ENCODE peak calls at places on chromosomes 7 and 10, in five cellular contexts. U is CD8-positive, alpha-beta memory T cell; X is mammary epithelial cell; H is K562; K is thyroid gland. Y is an unnamed sample. For H3K4me1, the result is how much of the 10 kb centered on the place peaks cover.

GRCh38 chr10:101397140-101397539 is 43.2 kb downstream of the BTRC start:
- DNase-seq in U (peak), X (peak), H (peak), K (no peak), Y (peak)

GRCh38 chr10:119026301-119027110 is 3.0 kb upstream of the NANOS1 start:
- DNase-seq in U (no peak), X (no peak), H (no peak), K (peak), Y (no peak)

GRCh38 chr10:11162828-11163599 is 145.3 kb downstream of the CELF2 start:
- DNase-seq in U (peak), X (no peak), H (no peak), K (peak), Y (no peak)

GRCh38 chr10:101495324-101495925 is 92.6 kb downstream of the POLL start:
- DNase-seq in U (no peak), X (peak), H (peak), K (no peak), Y (peak)

GRCh38 chr10:91589015-91589655 is 43.7 kb downstream of the PPP1R3C start:
- DNase-seq in U (no peak), X (no peak), H (no peak), K (no peak), Y (no peak)

GRCh38 chr10:97685395-97685958 is 1.6 kb downstream of the AVPI1 start:
- DNase-seq in U (no peak), X (peak), H (peak), K (no peak), Y (peak)

GRCh38 chr7:77887567-77887966 is 89.0 kb downstream of the PHTF2 start:
- DNase-seq in U (no peak), X (peak), H (no peak), K (no peak), Y (no peak)

GRCh38 chr10:490256-490655 is 199.2 kb downstream of the DIP2C start:
- DNase-seq in U (peak), X (no peak), H (no peak), K (no peak), Y (no peak)

GRCh38 chr10:48458662-48459048 is 146.2 kb downstream of the ARHGAP22 start:
- DNase-seq in U (no peak), X (no peak), H (no peak), K (no peak), Y (no peak)

GRCh38 chr7:120733143-120733542 is 124.8 kb downstream of the TSPAN12 start:
- DNase-seq in U (no peak), X (no peak), H (no peak), K (no peak), Y (no peak)

GRCh38 chr7:35570926-35571325 is 124.0 kb downstream of the HERPUD2 start:
- DNase-seq in U (no peak), X (no peak), H (no peak), K (no peak), Y (no peak)

GRCh38 chr7:137820677-137821420 is 25.9 kb downstream of the DGKI start:
- DNase-seq in U (no peak), X (no peak), H (no peak), K (peak), Y (peak)

GRCh38 chr7:151556592-151556991 is 36.9 kb upstream of the RHEB start:
- DNase-seq in U (no peak), X (no peak), H (no peak), K (no peak), Y (no peak)

GRCh38 chr10:94364480-94364879 is 1.7 kb upstream of the NOC3L start:
- DNase-seq in U (no peak), X (no peak), H (no peak), K (no peak), Y (no peak)

GRCh38 chr7:23759556-23760391 is 49.8 kb downstream of the STK31 start:
- DNase-seq in U (no peak), X (peak), H (no peak), K (no peak), Y (peak)

GRCh38 chr7:32495298-32496051 is at the start of gene AVL9:
- DNase-seq in U (peak), X (peak), H (peak), K (peak), Y (peak)

GRCh38 chr10:112986791-112987190 is 36.7 kb downstream of the TCF7L2 start:
- DNase-seq in U (no peak), X (no peak), H (no peak), K (no peak), Y (no peak)

GRCh38 chr10:124138195-124138882 is 44.9 kb upstream of the CHST15 start:
- DNase-seq in U (no peak), X (no peak), H (no peak), K (no peak), Y (no peak)

GRCh38 chr7:123622660-123623386 is 21.2 kb downstream of the ASB15 start:
- DNase-seq in U (no peak), X (no peak), H (no peak), K (no peak), Y (peak)

GRCh38 chr7:23893942-23894890 is 184.2 kb downstream of the STK31 start:
- DNase-seq in U (no peak), X (no peak), H (no peak), K (no peak), Y (peak)

GRCh38 chr10:11468126-11468742 is 143.2 kb downstream of the USP6NL start:
- DNase-seq in U (no peak), X (no peak), H (no peak), K (no peak), Y (no peak)

GRCh38 chr7:85185355-85186082 is 1.3 kb downstream of the SEMA3D start:
- DNase-seq in U (no peak), X (peak), H (no peak), K (peak), Y (peak)

GRCh38 chr7:127252736-127253288 is at the start of gene GRM8:
- DNase-seq in U (no peak), X (peak), H (peak), K (peak), Y (peak)

GRCh38 chr7:22173884-22174573 is 182.9 kb downstream of the RAPGEF5 start:
- DNase-seq in U (no peak), X (peak), H (peak), K (no peak), Y (no peak)

GRCh38 chr7:33327427-33327826 is 198.1 kb downstream of the BBS9 start:
- DNase-seq in U (no peak), X (no peak), H (no peak), K (no peak), Y (no peak)

GRCh38 chr7:55657654-55658053 is 85.4 kb upstream of the VOPP1 start:
- DNase-seq in U (no peak), X (no peak), H (no peak), K (no peak), Y (peak)

GRCh38 chr7:9680713-9681112 is 1247.3 kb downstream of the NXPH1 start:
- DNase-seq in U (no peak), X (no peak), H (no peak), K (no peak), Y (no peak)

GRCh38 chr7:38908759-38909335 is at the start of gene VPS41:
- DNase-seq in U (peak), X (peak), H (peak), K (peak), Y (peak)

GRCh38 chr7:104931181-104931781 is 82.7 kb upstream of the KMT2E start:
- DNase-seq in U (no peak), X (no peak), H (no peak), K (no peak), Y (no peak)

GRCh38 chr7:11753441-11753840 is 78.6 kb downstream of the THSD7A start:
- DNase-seq in U (no peak), X (no peak), H (no peak), K (no peak), Y (peak)

GRCh38 chr7:14286036-14286435 is 296.6 kb upstream of the ETV1 start:
- DNase-seq in U (no peak), X (no peak), H (no peak), K (no peak), Y (no peak)

GRCh38 chr7:151837285-151838042 is 39.5 kb downstream of the PRKAG2 start:
- DNase-seq in U (no peak), X (no peak), H (no peak), K (peak), Y (peak)

GRCh38 chr10:71754562-71754961 is 18.8 kb downstream of the VSIR start:
- DNase-seq in U (no peak), X (no peak), H (no peak), K (no peak), Y (no peak)

GRCh38 chr10:46220872-46221538 is 65.8 kb upstream of the ANTXRL start:
- DNase-seq in U (no peak), X (no peak), H (no peak), K (no peak), Y (no peak)

GRCh38 chr10:11858093-11858492 is 34.9 kb downstream of the PROSER2 start:
- DNase-seq in U (no peak), X (no peak), H (no peak), K (no peak), Y (no peak)

DNA sequence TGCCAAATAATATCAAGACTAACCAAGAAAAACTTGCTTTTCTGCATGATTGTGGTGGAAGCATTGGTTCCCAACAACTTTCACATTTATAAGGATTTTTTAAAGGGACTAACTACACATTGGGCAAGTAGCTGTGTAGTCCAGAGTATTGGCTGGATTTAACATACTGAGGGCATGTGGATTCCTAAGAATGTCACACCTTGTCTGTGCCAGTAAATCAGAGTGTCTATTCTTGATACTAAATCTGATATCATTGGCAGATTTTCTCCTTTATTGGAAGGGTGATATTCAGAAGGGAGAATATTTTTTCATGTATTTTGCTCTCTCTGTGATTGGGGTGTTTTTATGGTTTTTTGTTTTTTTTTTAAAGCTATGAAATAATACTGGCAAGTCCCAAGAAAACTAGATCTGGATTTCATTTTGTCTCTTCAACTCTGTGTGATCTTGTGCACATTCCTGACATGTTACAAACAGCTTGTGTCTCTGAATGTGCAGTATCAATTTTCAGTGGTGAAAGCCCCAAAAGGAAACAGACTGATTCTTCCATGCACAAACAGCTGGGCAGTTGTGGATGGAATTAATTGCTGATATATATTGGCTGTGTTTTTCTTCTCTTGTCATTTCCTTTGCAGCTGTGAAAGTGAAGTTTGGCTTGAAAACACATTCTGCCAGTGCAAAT is 67.3 kb downstream of the ADD3 start:
- DNase-seq in U (no peak), X (peak), H (no peak), K (no peak), Y (peak)
- H3K4me1 ChIP-seq in U (half or more), X (under half), H (under half), K (half or more), Y (under half)

DNA sequence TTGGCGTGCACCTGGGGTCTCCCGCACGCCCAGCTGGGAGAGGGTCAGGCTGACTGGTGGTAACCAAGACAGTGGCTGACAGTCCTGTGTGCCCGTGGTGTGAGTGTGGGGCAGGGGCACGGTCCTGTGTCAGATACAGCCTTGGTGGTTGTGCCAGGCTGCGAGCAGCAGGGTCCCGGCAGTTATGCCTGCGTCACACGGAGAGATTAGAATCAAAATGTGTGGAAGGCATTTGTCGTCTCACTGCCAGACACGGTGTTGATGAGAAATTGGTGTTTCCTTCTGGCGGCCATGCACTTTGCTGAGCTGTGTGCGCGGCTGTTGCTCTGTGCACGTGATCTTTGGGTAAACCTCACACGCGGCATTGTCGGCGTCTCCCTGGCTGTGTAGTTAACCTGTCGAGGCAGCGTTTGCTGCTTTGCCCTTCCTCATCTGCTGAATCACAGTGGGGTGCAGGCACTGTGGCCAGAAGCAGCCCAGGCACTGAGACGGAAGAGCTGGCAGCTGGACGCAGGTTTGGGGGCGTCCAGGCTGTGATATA is 87.7 kb downstream of the NKX6-2 start:
- DNase-seq in U (peak), X (no peak), H (no peak), K (no peak), Y (no peak)
- H3K4me1 ChIP-seq in U (under half), X (under half), H (under half), K (under half), Y (under half)

DNA sequence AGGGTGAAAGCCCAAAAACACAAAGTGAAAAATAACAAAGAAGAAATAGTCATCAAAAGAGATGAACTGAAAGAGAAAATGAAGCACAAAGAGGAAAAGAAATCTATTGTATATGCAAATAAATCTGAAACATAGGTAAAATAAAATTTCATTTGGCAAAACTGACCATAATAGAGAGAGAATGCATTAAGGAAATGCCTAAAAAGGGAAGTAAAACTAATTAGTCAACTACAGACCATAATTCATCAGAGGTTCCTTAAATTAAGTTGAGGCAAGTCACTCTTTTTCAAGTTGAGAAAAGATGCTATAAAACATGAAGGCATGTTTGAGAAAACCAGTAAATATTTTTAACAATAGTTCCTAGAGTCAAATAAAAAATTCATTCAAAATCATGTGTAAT is 233.3 kb downstream of the LRRN3 start:
- DNase-seq in U (no peak), X (no peak), H (no peak), K (no peak), Y (no peak)
- H3K4me1 ChIP-seq in U (under half), X (under half), H (under half), K (under half), Y (under half)

GRCh38 chr7:2357165-2357564 is 2.5 kb downstream of the EIF3B start:
- DNase-seq in U (no peak), X (peak), H (no peak), K (no peak), Y (no peak)
- H3K4me1 ChIP-seq in U (half or more), X (under half), H (under half), K (under half), Y (under half)

GRCh38 chr10:99756158-99756557 is 24.1 kb downstream of the CUTC start:
- DNase-seq in U (no peak), X (no peak), H (no peak), K (no peak), Y (no peak)
- H3K4me1 ChIP-seq in U (under half), X (under half), H (under half), K (under half), Y (under half)

GRCh38 chr7:80830584-80831319 is 88.1 kb downstream of the SEMA3C start:
- DNase-seq in U (no peak), X (peak), H (no peak), K (no peak), Y (no peak)
- H3K4me1 ChIP-seq in U (under half), X (half or more), H (under half), K (under half), Y (under half)

GRCh38 chr7:50768470-50769159 is 14.1 kb downstream of the GRB10 start:
- DNase-seq in U (no peak), X (no peak), H (no peak), K (no peak), Y (no peak)
- H3K4me1 ChIP-seq in U (under half), X (under half), H (under half), K (under half), Y (under half)

Y was measured in SJCRH30.